ENCODE peak calls at places on chromosomes 16 and 17, in eight cellular contexts. L is tibial artery; M is ascending aorta; O is CD8-positive, alpha-beta T cell; G is cardiac muscle cell; D is SK-N-MC; A is tibial nerve; E is psoas muscle. Q is an unnamed sample.

GRCh38 chr17:4269915-4270314 is 6.1 kb upstream of the ANKFY1 start:
- DNase-seq in L (no peak), M (no peak), O (no peak), G (no peak), D (no peak), A (no peak), E (no peak), Q (no peak)

GRCh38 chr17:50360716-50361115 is 12.3 kb downstream of the MRPL27 start:
- DNase-seq in L (no peak), M (no peak), O (no peak), G (no peak), D (no peak), A (no peak), E (no peak), Q (no peak)

GRCh38 chr17:27870345-27870744 is 22.8 kb downstream of the LYRM9 start:
- DNase-seq in L (no peak), M (no peak), O (no peak), G (no peak), D (no peak), A (no peak), E (no peak), Q (no peak)

GRCh38 chr16:1538804-1539520 is 5.5 kb downstream of the TMEM204 start:
- DNase-seq in L (no peak), M (no peak), O (no peak), G (no peak), D (no peak), A (no peak), E (peak), Q (no peak)

GRCh38 chr16:48627148-48627547 is 17.2 kb upstream of the N4BP1 start:
- DNase-seq in L (no peak), M (no peak), O (no peak), G (no peak), D (no peak), A (no peak), E (no peak), Q (no peak)

GRCh38 chr17:48439875-48440505 is 10.0 kb upstream of the SKAP1 start:
- DNase-seq in L (no peak), M (no peak), O (peak), G (peak), D (no peak), A (no peak), E (no peak), Q (no peak)

GRCh38 chr17:1492249-1493206 is at the start of gene MYO1C:
- DNase-seq in L (no peak), M (no peak), O (no peak), G (no peak), D (no peak), A (no peak), E (peak), Q (no peak)

GRCh38 chr17:12765544-12765943 is 23.8 kb upstream of the ARHGAP44 start:
- DNase-seq in L (peak), M (no peak), O (no peak), G (peak), D (no peak), A (no peak), E (no peak), Q (no peak)

GRCh38 chr16:73290258-73290657 is 242.3 kb upstream of the ZFHX3 start:
- DNase-seq in L (no peak), M (no peak), O (no peak), G (no peak), D (no peak), A (no peak), E (no peak), Q (no peak)

GRCh38 chr17:65518256-65518655 is 43.2 kb downstream of the AXIN2 start:
- DNase-seq in L (no peak), M (no peak), O (no peak), G (peak), D (no peak), A (no peak), E (no peak), Q (no peak)

GRCh38 chr17:1726626-1727257 is 2.2 kb downstream of the WDR81 start:
- DNase-seq in L (no peak), M (no peak), O (no peak), G (no peak), D (no peak), A (no peak), E (peak), Q (no peak)

GRCh38 chr16:59045496-59045895 is 311.4 kb upstream of the GOT2 start:
- DNase-seq in L (no peak), M (no peak), O (no peak), G (no peak), D (no peak), A (no peak), E (no peak), Q (no peak)

GRCh38 chr16:15427648-15428239 is 6.6 kb upstream of the BMERB1 start:
- DNase-seq in L (peak), M (no peak), O (peak), G (peak), D (no peak), A (peak), E (peak), Q (peak)

GRCh38 chr17:53924530-53925455 is 102.1 kb downstream of the KIF2B start:
- DNase-seq in L (no peak), M (no peak), O (no peak), G (no peak), D (no peak), A (no peak), E (no peak), Q (no peak)

GRCh38 chr17:11564483-11565380 is 33.5 kb upstream of the DNAH9 start:
- DNase-seq in L (no peak), M (no peak), O (no peak), G (no peak), D (no peak), A (no peak), E (no peak), Q (no peak)

GRCh38 chr17:17484451-17484899 is 7.7 kb downstream of the MED9 start:
- DNase-seq in L (no peak), M (no peak), O (no peak), G (no peak), D (no peak), A (no peak), E (no peak), Q (no peak)

GRCh38 chr17:1216209-1216937 is 36.6 kb upstream of the ABR start:
- DNase-seq in L (no peak), M (no peak), O (no peak), G (no peak), D (no peak), A (no peak), E (no peak), Q (no peak)

GRCh38 chr17:74798239-74798707 is 22.1 kb upstream of the NAT9 start:
- DNase-seq in L (no peak), M (no peak), O (no peak), G (no peak), D (no peak), A (no peak), E (no peak), Q (no peak)

GRCh38 chr16:65015577-65015976 is 106.3 kb downstream of the CDH11 start:
- DNase-seq in L (no peak), M (no peak), O (no peak), G (no peak), D (no peak), A (no peak), E (no peak), Q (no peak)

GRCh38 chr17:56754523-56755208 is 79.1 kb downstream of the C17orf67 start:
- DNase-seq in L (no peak), M (no peak), O (no peak), G (peak), D (no peak), A (no peak), E (no peak), Q (no peak)

GRCh38 chr16:26816885-26817571 is 249.7 kb upstream of the C16orf82 start:
- DNase-seq in L (no peak), M (no peak), O (no peak), G (no peak), D (no peak), A (no peak), E (no peak), Q (no peak)

GRCh38 chr16:47848481-47849109 is 307.2 kb downstream of the ABCC12 start:
- DNase-seq in L (no peak), M (no peak), O (no peak), G (peak), D (no peak), A (no peak), E (no peak), Q (peak)

GRCh38 chr16:78122774-78123315 is 23.4 kb downstream of the WWOX start:
- DNase-seq in L (no peak), M (no peak), O (no peak), G (peak), D (no peak), A (no peak), E (no peak), Q (peak)

GRCh38 chr17:45705123-45706009 is 78.8 kb upstream of the CRHR1 start:
- DNase-seq in L (no peak), M (no peak), O (no peak), G (no peak), D (no peak), A (no peak), E (no peak), Q (no peak)

GRCh38 chr17:62725791-62726249 is 82.3 kb downstream of the MARCHF10 start:
- DNase-seq in L (no peak), M (no peak), O (no peak), G (peak), D (no peak), A (no peak), E (no peak), Q (no peak)

GRCh38 chr16:17287401-17287800 is 183.4 kb downstream of the XYLT1 start:
- DNase-seq in L (no peak), M (no peak), O (no peak), G (no peak), D (no peak), A (no peak), E (no peak), Q (no peak)

GRCh38 chr17:50944054-50944901 is 78.1 kb upstream of the TOB1 start:
- DNase-seq in L (peak), M (no peak), O (peak), G (peak), D (no peak), A (peak), E (peak), Q (peak)

GRCh38 chr16:10583269-10583668 is 2.9 kb upstream of the EMP2 start:
- DNase-seq in L (no peak), M (no peak), O (no peak), G (no peak), D (no peak), A (no peak), E (no peak), Q (no peak)

GRCh38 chr17:64507418-64507766 is 615 bp downstream of the CEP95 start:
- DNase-seq in L (no peak), M (no peak), O (no peak), G (peak), D (peak), A (no peak), E (no peak), Q (no peak)

GRCh38 chr17:39607851-39608130 is at the start of gene NEUROD2:
- DNase-seq in L (no peak), M (no peak), O (no peak), G (no peak), D (no peak), A (no peak), E (no peak), Q (peak)

GRCh38 chr17:49676276-49676868 is 1.5 kb downstream of the SPOP start:
- DNase-seq in L (no peak), M (no peak), O (no peak), G (peak), D (no peak), A (no peak), E (no peak), Q (no peak)

GRCh38 chr17:57985675-57985974 is 2.4 kb downstream of the VEZF1 start:
- DNase-seq in L (no peak), M (no peak), O (no peak), G (no peak), D (no peak), A (no peak), E (no peak), Q (no peak)

GRCh38 chr16:424033-424622 is 1.3 kb upstream of the RAB11FIP3 start:
- DNase-seq in L (peak), M (peak), O (no peak), G (peak), D (no peak), A (peak), E (peak), Q (peak)

GRCh38 chr17:35849469-35850348 is 19.0 kb downstream of the HEATR9 start:
- DNase-seq in L (no peak), M (no peak), O (peak), G (peak), D (peak), A (no peak), E (no peak), Q (no peak)

GRCh38 chr16:531494-532125 is 4.1 kb downstream of the CAPN15 start:
- DNase-seq in L (no peak), M (no peak), O (no peak), G (no peak), D (no peak), A (no peak), E (no peak), Q (no peak)

GRCh38 chr17:38994026-38994425 is 26.8 kb upstream of the FBXO47 start:
- DNase-seq in L (no peak), M (no peak), O (no peak), G (no peak), D (no peak), A (no peak), E (no peak), Q (no peak)

GRCh38 chr17:31158741-31159377 is 64.1 kb downstream of the NF1 start:
- DNase-seq in L (no peak), M (no peak), O (no peak), G (no peak), D (no peak), A (no peak), E (no peak), Q (no peak)

GRCh38 chr17:50196036-50196435 is 5.4 kb downstream of the COL1A1 start:
- DNase-seq in L (no peak), M (no peak), O (no peak), G (no peak), D (no peak), A (no peak), E (peak), Q (no peak)

GRCh38 chr16:79653337-79654000 is 52.9 kb upstream of the MAF start:
- DNase-seq in L (no peak), M (no peak), O (no peak), G (peak), D (peak), A (no peak), E (peak), Q (no peak)
- H3K27ac ChIP-seq in L (no peak), M (no peak), O (no peak), G (no peak), D (no peak), A (no peak), E (no peak), Q (no peak)

GRCh38 chr16:87946596-87947350 is 4.5 kb upstream of the BANP start:
- DNase-seq in L (peak), M (no peak), O (no peak), G (no peak), D (no peak), A (no peak), E (no peak), Q (no peak)

GRCh38 chr16:87942680-87943079 is 6.4 kb upstream of the CA5A start:
- DNase-seq in L (no peak), M (no peak), O (no peak), G (no peak), D (no peak), A (no peak), E (peak), Q (no peak)

GRCh38 chr16:87947356-87948118 is 3.7 kb upstream of the BANP start:
- DNase-seq in L (peak), M (no peak), O (no peak), G (no peak), D (no peak), A (no peak), E (no peak), Q (no peak)

GRCh38 chr16:87948119-87948545 is 3.1 kb upstream of the BANP start:
- DNase-seq in L (no peak), M (no peak), O (no peak), G (no peak), D (no peak), A (no peak), E (no peak), Q (no peak)

DNA sequence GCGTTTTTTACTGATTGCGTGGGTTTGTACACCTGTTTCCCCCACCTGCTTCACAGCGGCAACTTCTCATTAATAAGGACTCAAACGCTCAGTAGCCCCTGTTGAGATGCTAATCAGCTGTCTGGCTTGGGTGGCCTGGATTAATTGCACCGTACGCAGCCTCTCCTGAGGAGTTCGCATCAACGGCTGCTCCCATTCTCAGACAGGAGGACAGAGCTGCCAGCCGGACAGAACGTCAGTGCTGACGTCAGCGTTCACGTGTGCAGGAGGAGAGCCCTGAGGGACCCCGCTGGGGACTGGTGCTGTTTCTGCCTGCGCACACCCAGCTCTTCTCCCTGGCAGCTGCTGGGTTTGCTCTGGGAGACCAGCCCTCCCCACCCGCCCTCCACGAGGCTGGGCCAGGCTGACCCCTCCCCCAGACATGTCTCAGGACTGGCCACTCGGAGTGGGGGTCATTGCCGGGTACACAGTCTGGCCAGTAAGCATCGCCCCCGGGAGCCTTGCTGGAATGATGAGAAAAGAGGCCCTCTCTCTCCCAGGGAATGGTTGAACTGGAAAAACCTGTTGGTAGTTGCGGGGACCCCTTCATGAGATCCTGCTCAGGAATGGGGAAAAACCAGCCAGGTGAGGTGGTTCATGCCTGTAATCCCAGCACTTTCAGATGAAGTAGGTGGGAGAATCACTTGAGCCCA is 5.7 kb upstream of the BANP start:
- DNase-seq in L (peak), M (no peak), O (no peak), G (peak), D (no peak), A (peak), E (peak), Q (peak)
- H3K27ac ChIP-seq in L (peak), M (no peak), O (peak), G (no peak), D (no peak), A (no peak), E (peak), Q (peak)

GRCh38 chr17:82219083-82219482 is 6.4 kb upstream of the CCDC57 start:
- DNase-seq in L (no peak), M (no peak), O (no peak), G (no peak), D (no peak), A (no peak), E (no peak), Q (no peak)

GRCh38 chr17:82217530-82218204 is 5.0 kb upstream of the CCDC57 start:
- DNase-seq in L (no peak), M (peak), O (no peak), G (peak), D (no peak), A (no peak), E (peak), Q (no peak)

GRCh38 chr17:82219753-82220709 is 7.4 kb upstream of the CCDC57 start:
- DNase-seq in L (no peak), M (no peak), O (no peak), G (no peak), D (no peak), A (no peak), E (no peak), Q (no peak)

GRCh38 chr17:82217120-82217529 is 4.5 kb upstream of the CCDC57 start:
- DNase-seq in L (no peak), M (no peak), O (no peak), G (peak), D (no peak), A (no peak), E (no peak), Q (peak)

GRCh38 chr17:82218349-82219075 is 5.9 kb upstream of the CCDC57 start:
- DNase-seq in L (no peak), M (no peak), O (no peak), G (no peak), D (no peak), A (no peak), E (no peak), Q (no peak)
- H3K27ac ChIP-seq in L (no peak), M (peak), O (no peak), G (no peak), D (no peak), A (no peak), E (no peak), Q (no peak)

GRCh38 chr17:72205801-72206200 is 85.0 kb downstream of the SOX9 start:
- DNase-seq in L (no peak), M (no peak), O (no peak), G (no peak), D (no peak), A (no peak), E (no peak), Q (no peak)
- H3K27ac ChIP-seq in L (no peak), M (no peak), O (no peak), G (no peak), D (no peak), A (no peak), E (no peak), Q (no peak)

DNA sequence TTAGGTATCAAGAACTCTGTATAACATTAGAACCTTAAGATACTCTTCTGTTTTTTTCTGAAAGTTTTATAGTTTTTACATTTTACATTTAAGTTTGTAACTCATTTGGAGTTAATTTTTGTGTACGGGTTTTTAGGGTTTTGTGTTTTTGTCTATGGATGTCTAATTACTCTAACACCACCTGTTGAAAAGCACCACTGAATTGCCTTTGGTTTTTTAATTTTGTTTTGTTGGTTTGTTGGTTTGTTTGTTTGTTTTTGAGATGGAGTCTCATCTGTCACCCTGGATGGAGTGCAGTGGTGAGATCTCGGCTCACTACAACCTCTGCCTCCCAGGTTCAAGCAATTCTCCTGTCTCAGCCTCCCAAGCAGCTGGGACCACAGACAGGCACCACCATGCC is 29.8 kb upstream of the ZNF629 start:
- DNase-seq in L (no peak), M (no peak), O (no peak), G (no peak), D (no peak), A (no peak), E (no peak), Q (no peak)
- H3K27ac ChIP-seq in L (no peak), M (no peak), O (no peak), G (no peak), D (no peak), A (no peak), E (no peak), Q (no peak)

GRCh38 chr17:68302066-68302564 is 10.8 kb downstream of the ARSG start:
- DNase-seq in L (no peak), M (no peak), O (no peak), G (peak), D (no peak), A (peak), E (no peak), Q (no peak)
- H3K27ac ChIP-seq in L (no peak), M (no peak), O (no peak), G (no peak), D (no peak), A (no peak), E (no peak), Q (no peak)

GRCh38 chr16:68276223-68276622 is 11.9 kb downstream of the SLC7A6 start:
- DNase-seq in L (no peak), M (no peak), O (no peak), G (no peak), D (no peak), A (no peak), E (no peak), Q (no peak)
- H3K27ac ChIP-seq in L (peak), M (peak), O (peak), G (peak), D (no peak), A (no peak), E (peak), Q (no peak)